ENCODE peak calls at places on chromosomes 16 and 17, in six cellular contexts. C, S, M, F, G and W are unnamed samples.

GRCh38 chr16:12319464-12320030 is 343.0 kb downstream of the SNX29 start:
- DNase-seq in C (peak), S (no peak), M (no peak), F (no peak), G (no peak), W (no peak)

GRCh38 chr16:1093284-1094123 is 2.5 kb downstream of the C1QTNF8 start:
- DNase-seq in C (no peak), S (no peak), M (peak), F (no peak), G (no peak), W (no peak)

GRCh38 chr17:11935734-11936406 is 61.4 kb downstream of the ZNF18 start:
- DNase-seq in C (no peak), S (no peak), M (no peak), F (no peak), G (peak), W (no peak)

GRCh38 chr16:53429221-53429943 is 4.9 kb upstream of the RBL2 start:
- DNase-seq in C (no peak), S (no peak), M (no peak), F (no peak), G (peak), W (peak)

GRCh38 chr16:56986361-56986760 is 3.0 kb upstream of the NLRC5 start:
- DNase-seq in C (no peak), S (peak), M (no peak), F (no peak), G (no peak), W (no peak)

GRCh38 chr17:35368086-35368824 is 5.2 kb downstream of the SLFN11 start:
- DNase-seq in C (no peak), S (no peak), M (peak), F (no peak), G (no peak), W (no peak)

GRCh38 chr17:31371511-31372097 is 19.9 kb upstream of the RAB11FIP4 start:
- DNase-seq in C (peak), S (no peak), M (no peak), F (no peak), G (peak), W (no peak)

GRCh38 chr16:50671644-50672260 is 9.4 kb downstream of the SNX20 start:
- DNase-seq in C (no peak), S (no peak), M (no peak), F (no peak), G (no peak), W (no peak)

GRCh38 chr17:80029235-80029974 is 6.3 kb downstream of the TBC1D16 start:
- DNase-seq in C (peak), S (peak), M (no peak), F (no peak), G (peak), W (peak)

GRCh38 chr16:84370723-84371552 is 2.6 kb downstream of the ATP2C2 start:
- DNase-seq in C (no peak), S (no peak), M (no peak), F (no peak), G (no peak), W (no peak)

GRCh38 chr17:47305302-47305923 is 18.3 kb upstream of the EFCAB13 start:
- DNase-seq in C (no peak), S (no peak), M (no peak), F (no peak), G (peak), W (no peak)

GRCh38 chr17:40818343-40818732 is 4.1 kb downstream of the KRT10 start:
- DNase-seq in C (no peak), S (no peak), M (no peak), F (no peak), G (no peak), W (no peak)